ENCODE peak calls at places on chromosome 3, in nine cellular contexts. One of them, this sample, is unnamed.

GRCh38 chr3:116951610-116952009 is 242.0 kb downstream of the TUSC7 start:
- DNase-seq in astrocyte: no peak
- DNase-seq in head of caudate nucleus: no peak
- DNase-seq in stimulated activated CD8-positive, alpha-beta memory T cell treated with anti-CD3 and anti-CD28 coated beads, Interleukin-2, amount 100 ng/mL, for 48 hours: no peak
- DNase-seq in transverse colon: no peak
- DNase-seq in EH: peak; percentile 2
- DNase-seq in tibial artery: no peak
- DNase-seq in activated T-cell treated with anti-CD3 and anti-CD28 coated beads, Interleukin-2, amount 50 U/mL, for 72 hours: no peak
- DNase-seq in Ammon's horn: no peak
- DNase-seq in this sample: no peak

GRCh38 chr3:149371723-149372114 is 5.7 kb downstream of the TM4SF1 start:
- DNase-seq in tibial artery: no peak
- DNase-seq in transverse colon: no peak
- DNase-seq in astrocyte: no peak
- DNase-seq in Ammon's horn: no peak
- DNase-seq in activated T-cell treated with anti-CD3 and anti-CD28 coated beads, Interleukin-2, amount 50 U/mL, for 72 hours: no peak
- DNase-seq in stimulated activated CD8-positive, alpha-beta memory T cell treated with anti-CD3 and anti-CD28 coated beads, Interleukin-2, amount 100 ng/mL, for 48 hours: no peak
- DNase-seq in head of caudate nucleus: no peak
- DNase-seq in EH: no peak
- DNase-seq in this sample: no peak

GRCh38 chr3:50340404-50341329 is at the start of gene RASSF1:
- DNase-seq in astrocyte: no peak
- DNase-seq in stimulated activated CD8-positive, alpha-beta memory T cell treated with anti-CD3 and anti-CD28 coated beads, Interleukin-2, amount 100 ng/mL, for 48 hours: peak; percentile 77
- DNase-seq in transverse colon: peak; percentile 80
- DNase-seq in Ammon's horn: no peak
- DNase-seq in head of caudate nucleus: no peak
- DNase-seq in activated T-cell treated with anti-CD3 and anti-CD28 coated beads, Interleukin-2, amount 50 U/mL, for 72 hours: peak; percentile 83
- DNase-seq in EH: peak; percentile 80
- DNase-seq in tibial artery: peak; percentile 82
- DNase-seq in this sample: peak; percentile 92

GRCh38 chr3:35800960-35801459 is 161.7 kb downstream of the ARPP21 start:
- DNase-seq in Ammon's horn: no peak
- DNase-seq in tibial artery: no peak
- DNase-seq in activated T-cell treated with anti-CD3 and anti-CD28 coated beads, Interleukin-2, amount 50 U/mL, for 72 hours: no peak
- DNase-seq in head of caudate nucleus: no peak
- DNase-seq in transverse colon: no peak
- DNase-seq in astrocyte: no peak
- DNase-seq in stimulated activated CD8-positive, alpha-beta memory T cell treated with anti-CD3 and anti-CD28 coated beads, Interleukin-2, amount 100 ng/mL, for 48 hours: no peak
- DNase-seq in EH: no peak
- DNase-seq in this sample: no peak

GRCh38 chr3:101574388-101575156 is 592 bp downstream of the PCNP start:
- DNase-seq in Ammon's horn: peak; percentile 35
- DNase-seq in head of caudate nucleus: no peak
- DNase-seq in transverse colon: peak; percentile 44
- DNase-seq in stimulated activated CD8-positive, alpha-beta memory T cell treated with anti-CD3 and anti-CD28 coated beads, Interleukin-2, amount 100 ng/mL, for 48 hours: no peak
- DNase-seq in activated T-cell treated with anti-CD3 and anti-CD28 coated beads, Interleukin-2, amount 50 U/mL, for 72 hours: peak; percentile 57
- DNase-seq in EH: peak; percentile 70
- DNase-seq in astrocyte: peak; percentile 54
- DNase-seq in tibial artery: peak; percentile 56
- DNase-seq in this sample: peak; percentile 73

GRCh38 chr3:8793242-8793641 is 23.8 kb upstream of the OXTR start:
- DNase-seq in EH: peak; percentile 91
- DNase-seq in stimulated activated CD8-positive, alpha-beta memory T cell treated with anti-CD3 and anti-CD28 coated beads, Interleukin-2, amount 100 ng/mL, for 48 hours: no peak
- DNase-seq in transverse colon: no peak
- DNase-seq in activated T-cell treated with anti-CD3 and anti-CD28 coated beads, Interleukin-2, amount 50 U/mL, for 72 hours: no peak
- DNase-seq in astrocyte: peak; percentile 83
- DNase-seq in Ammon's horn: no peak
- DNase-seq in head of caudate nucleus: no peak
- DNase-seq in tibial artery: no peak
- DNase-seq in this sample: no peak

GRCh38 chr3:54837964-54838363 is 89.9 kb downstream of the LRTM1 start:
- DNase-seq in transverse colon: no peak
- DNase-seq in Ammon's horn: peak; percentile 40
- DNase-seq in tibial artery: no peak
- DNase-seq in stimulated activated CD8-positive, alpha-beta memory T cell treated with anti-CD3 and anti-CD28 coated beads, Interleukin-2, amount 100 ng/mL, for 48 hours: no peak
- DNase-seq in EH: peak; percentile 52
- DNase-seq in astrocyte: no peak
- DNase-seq in head of caudate nucleus: no peak
- DNase-seq in activated T-cell treated with anti-CD3 and anti-CD28 coated beads, Interleukin-2, amount 50 U/mL, for 72 hours: no peak
- DNase-seq in this sample: no peak

GRCh38 chr3:158095302-158095997 is 10.8 kb downstream of the SHOX2 start:
- DNase-seq in tibial artery: no peak
- DNase-seq in stimulated activated CD8-positive, alpha-beta memory T cell treated with anti-CD3 and anti-CD28 coated beads, Interleukin-2, amount 100 ng/mL, for 48 hours: no peak
- DNase-seq in head of caudate nucleus: no peak
- DNase-seq in EH: no peak
- DNase-seq in Ammon's horn: no peak
- DNase-seq in activated T-cell treated with anti-CD3 and anti-CD28 coated beads, Interleukin-2, amount 50 U/mL, for 72 hours: no peak
- DNase-seq in astrocyte: no peak
- DNase-seq in transverse colon: no peak
- DNase-seq in this sample: no peak

GRCh38 chr3:8734908-8735307 is 1.3 kb downstream of the CAV3 start:
- DNase-seq in astrocyte: no peak
- DNase-seq in transverse colon: no peak
- DNase-seq in activated T-cell treated with anti-CD3 and anti-CD28 coated beads, Interleukin-2, amount 50 U/mL, for 72 hours: no peak
- DNase-seq in head of caudate nucleus: no peak
- DNase-seq in stimulated activated CD8-positive, alpha-beta memory T cell treated with anti-CD3 and anti-CD28 coated beads, Interleukin-2, amount 100 ng/mL, for 48 hours: no peak
- DNase-seq in tibial artery: no peak
- DNase-seq in Ammon's horn: no peak
- DNase-seq in EH: no peak
- DNase-seq in this sample: no peak

GRCh38 chr3:115098354-115099073 is 48.6 kb downstream of the ZBTB20 start:
- DNase-seq in Ammon's horn: no peak
- DNase-seq in stimulated activated CD8-positive, alpha-beta memory T cell treated with anti-CD3 and anti-CD28 coated beads, Interleukin-2, amount 100 ng/mL, for 48 hours: no peak
- DNase-seq in head of caudate nucleus: no peak
- DNase-seq in activated T-cell treated with anti-CD3 and anti-CD28 coated beads, Interleukin-2, amount 50 U/mL, for 72 hours: no peak
- DNase-seq in tibial artery: no peak
- DNase-seq in EH: no peak
- DNase-seq in astrocyte: no peak
- DNase-seq in transverse colon: no peak
- DNase-seq in this sample: no peak

GRCh38 chr3:121896823-121897222 is 2.6 kb downstream of the SLC15A2 start:
- DNase-seq in head of caudate nucleus: no peak
- DNase-seq in stimulated activated CD8-positive, alpha-beta memory T cell treated with anti-CD3 and anti-CD28 coated beads, Interleukin-2, amount 100 ng/mL, for 48 hours: no peak
- DNase-seq in EH: no peak
- DNase-seq in transverse colon: no peak
- DNase-seq in astrocyte: no peak
- DNase-seq in Ammon's horn: no peak
- DNase-seq in activated T-cell treated with anti-CD3 and anti-CD28 coated beads, Interleukin-2, amount 50 U/mL, for 72 hours: no peak
- DNase-seq in tibial artery: no peak
- DNase-seq in this sample: no peak

GRCh38 chr3:19547665-19548464 is 386.2 kb downstream of the EFHB start:
- DNase-seq in EH: no peak
- DNase-seq in Ammon's horn: no peak
- DNase-seq in head of caudate nucleus: no peak
- DNase-seq in stimulated activated CD8-positive, alpha-beta memory T cell treated with anti-CD3 and anti-CD28 coated beads, Interleukin-2, amount 100 ng/mL, for 48 hours: no peak
- DNase-seq in transverse colon: no peak
- DNase-seq in astrocyte: no peak
- DNase-seq in activated T-cell treated with anti-CD3 and anti-CD28 coated beads, Interleukin-2, amount 50 U/mL, for 72 hours: no peak
- DNase-seq in tibial artery: no peak
- DNase-seq in this sample: no peak

GRCh38 chr3:76345878-76346277 is 560.5 kb upstream of the ZNF717 start:
- DNase-seq in transverse colon: no peak
- DNase-seq in head of caudate nucleus: no peak
- DNase-seq in Ammon's horn: no peak
- DNase-seq in EH: no peak
- DNase-seq in tibial artery: no peak
- DNase-seq in activated T-cell treated with anti-CD3 and anti-CD28 coated beads, Interleukin-2, amount 50 U/mL, for 72 hours: no peak
- DNase-seq in stimulated activated CD8-positive, alpha-beta memory T cell treated with anti-CD3 and anti-CD28 coated beads, Interleukin-2, amount 100 ng/mL, for 48 hours: no peak
- DNase-seq in astrocyte: no peak
- DNase-seq in this sample: no peak

GRCh38 chr3:165339753-165340152 is 143.6 kb upstream of the SLITRK3 start:
- DNase-seq in head of caudate nucleus: no peak
- DNase-seq in activated T-cell treated with anti-CD3 and anti-CD28 coated beads, Interleukin-2, amount 50 U/mL, for 72 hours: no peak
- DNase-seq in stimulated activated CD8-positive, alpha-beta memory T cell treated with anti-CD3 and anti-CD28 coated beads, Interleukin-2, amount 100 ng/mL, for 48 hours: no peak
- DNase-seq in transverse colon: no peak
- DNase-seq in astrocyte: no peak
- DNase-seq in Ammon's horn: no peak
- DNase-seq in tibial artery: no peak
- DNase-seq in EH: no peak
- DNase-seq in this sample: no peak